ENCODE peak calls at places on chromosome 10, in nine cellular contexts. J is H9; U is ascending aorta; V is cardiac muscle cell; R is A549; W is sigmoid colon; F is CD4-positive, alpha-beta memory T cell; X is tibial artery; E is upper lobe of left lung. P is an unnamed sample. For H3K9me3, the result is how much of the 10 kb centered on the place peaks cover.

GRCh38 chr10:73920084-73920483 is 9.2 kb downstream of the PLAU start:
- DNase-seq in J (no peak), F (no peak), E (peak), R (no peak), V (no peak), W (peak), X (peak), U (no peak), P (no peak)

GRCh38 chr10:58856508-58857240 is 319.8 kb upstream of the PHYHIPL start:
- DNase-seq in F (no peak), J (peak), X (peak), U (peak), E (peak), R (peak), V (peak), W (no peak), P (no peak)

GRCh38 chr10:11760861-11761260 is 18.7 kb downstream of the ECHDC3 start:
- DNase-seq in J (no peak), W (no peak), X (no peak), E (no peak), R (no peak), V (no peak), F (no peak), U (no peak), P (no peak)

GRCh38 chr10:79286318-79286951 is 60.8 kb upstream of the PPIF start:
- DNase-seq in W (peak), F (peak), X (no peak), V (no peak), J (no peak), E (peak), R (no peak), U (peak), P (peak)

GRCh38 chr10:10677479-10677878 is 340.2 kb upstream of the CELF2 start:
- DNase-seq in J (peak), V (peak), R (no peak), X (peak), U (no peak), F (no peak), E (peak), W (no peak), P (no peak)

GRCh38 chr10:94219829-94220228 is 142.9 kb downstream of the NOC3L start:
- DNase-seq in U (no peak), E (peak), X (no peak), J (no peak), R (no peak), W (no peak), F (no peak), V (peak), P (no peak)

GRCh38 chr10:5509236-5509635 is 9.9 kb upstream of the CALML5 start:
- DNase-seq in X (peak), E (no peak), V (no peak), R (no peak), J (no peak), F (no peak), W (no peak), U (no peak), P (no peak)

GRCh38 chr10:36790000-36790399 is 335.4 kb upstream of the ANKRD30A start:
- DNase-seq in J (no peak), W (no peak), R (no peak), U (no peak), X (no peak), E (no peak), V (no peak), F (no peak), P (no peak)

GRCh38 chr10:96509017-96509641 is 4.6 kb downstream of the TLL2 start:
- DNase-seq in V (no peak), J (peak), R (no peak), E (no peak), U (no peak), F (no peak), X (no peak), W (no peak), P (no peak)

GRCh38 chr10:48302515-48303476 is 3.7 kb upstream of the MAPK8 start:
- DNase-seq in U (no peak), R (no peak), X (no peak), W (no peak), J (no peak), E (no peak), V (no peak), F (no peak), P (no peak)

GRCh38 chr10:7408003-7408493 is 2.8 kb downstream of the SFMBT2 start:
- DNase-seq in V (peak), X (peak), E (peak), F (peak), R (no peak), W (peak), U (no peak), J (peak), P (no peak)

GRCh38 chr10:131419797-131420196 is 108.3 kb upstream of the TCERG1L start:
- DNase-seq in U (no peak), X (no peak), E (no peak), J (no peak), W (no peak), V (no peak), F (no peak), R (no peak), P (no peak)

GRCh38 chr10:131418686-131419085 is 107.2 kb upstream of the TCERG1L start:
- DNase-seq in V (no peak), E (no peak), J (no peak), W (no peak), F (no peak), U (no peak), R (no peak), X (no peak), P (no peak)

GRCh38 chr10:131422731-131423130 is 111.2 kb upstream of the TCERG1L start:
- DNase-seq in J (no peak), F (no peak), R (no peak), X (no peak), E (no peak), V (no peak), U (no peak), W (no peak), P (no peak)

GRCh38 chr10:131421381-131421780 is 109.9 kb upstream of the TCERG1L start:
- DNase-seq in E (no peak), R (no peak), J (no peak), W (no peak), X (no peak), V (no peak), F (no peak), U (no peak), P (no peak)

GRCh38 chr10:131420867-131421266 is 109.3 kb upstream of the TCERG1L start:
- DNase-seq in W (no peak), X (no peak), E (no peak), V (no peak), J (no peak), F (no peak), U (no peak), R (no peak), P (no peak)
- H3K9me3 ChIP-seq in W (under half), X (under half), E (under half), V (under half), J (under half), F (under half), U (under half), R (under half), P (under half)

GRCh38 chr10:69073025-69073424 is 14.9 kb upstream of the SRGN start:
- DNase-seq in X (no peak), V (no peak), J (no peak), R (no peak), F (no peak), U (no peak), E (no peak), W (peak), P (no peak)

GRCh38 chr10:69069090-69070042 is 18.5 kb upstream of the SRGN start:
- DNase-seq in X (no peak), J (peak), F (no peak), W (no peak), R (no peak), U (no peak), E (no peak), V (peak), P (no peak)

GRCh38 chr10:69071610-69072009 is 16.3 kb upstream of the SRGN start:
- DNase-seq in U (no peak), W (peak), R (no peak), J (no peak), F (no peak), X (no peak), E (no peak), V (no peak), P (no peak)

GRCh38 chr10:69068549-69068948 is 19.4 kb upstream of the SRGN start:
- DNase-seq in E (no peak), R (no peak), J (no peak), V (no peak), U (no peak), X (no peak), W (no peak), F (no peak), P (no peak)

GRCh38 chr10:69070951-69071350 is 17.0 kb upstream of the SRGN start:
- DNase-seq in F (no peak), J (no peak), V (no peak), E (no peak), R (no peak), W (no peak), U (no peak), X (no peak), P (no peak)
- H3K9me3 ChIP-seq in F (under half), J (under half), V (under half), E (under half), R (under half), W (under half), U (under half), X (under half), P (under half)

GRCh38 chr10:90923111-90923731 is 2.3 kb upstream of the ANKRD1 start:
- DNase-seq in F (no peak), X (no peak), U (no peak), J (no peak), V (no peak), R (no peak), W (no peak), E (no peak), P (no peak)

GRCh38 chr10:90927293-90927692 is 6.4 kb upstream of the ANKRD1 start:
- DNase-seq in W (no peak), X (no peak), J (no peak), R (no peak), V (no peak), F (no peak), U (no peak), E (no peak), P (no peak)

GRCh38 chr10:90925078-90926029 is 4.5 kb upstream of the ANKRD1 start:
- DNase-seq in E (no peak), U (no peak), W (no peak), R (no peak), V (no peak), X (no peak), F (no peak), J (peak), P (no peak)

GRCh38 chr10:90921906-90922305 is 1.0 kb upstream of the ANKRD1 start:
- DNase-seq in X (no peak), W (no peak), F (no peak), V (no peak), R (no peak), E (no peak), J (no peak), U (no peak), P (no peak)

DNA sequence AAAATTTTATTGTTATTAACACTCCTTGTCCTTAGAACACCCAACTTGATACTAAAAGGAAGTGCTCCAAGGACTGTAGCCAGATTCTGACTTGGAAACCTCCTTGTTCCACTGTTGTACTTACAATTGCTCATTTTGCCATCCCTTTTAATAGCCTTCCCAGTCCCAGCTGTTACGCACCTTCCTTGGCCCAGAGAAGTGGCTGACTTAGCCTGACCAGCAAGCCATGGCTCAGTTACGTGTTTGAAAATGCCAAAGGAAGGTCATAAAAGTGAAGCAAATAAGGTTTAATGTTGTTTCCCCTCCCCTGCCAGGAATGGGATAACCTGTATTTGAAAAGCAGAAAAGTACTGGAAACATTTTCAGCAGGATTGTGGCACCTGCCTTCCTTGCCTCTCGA is 3.7 kb upstream of the ANKRD1 start:
- DNase-seq in E (no peak), R (no peak), W (no peak), J (no peak), U (no peak), F (no peak), V (no peak), X (no peak), P (no peak)
- H3K9me3 ChIP-seq in E (under half), R (under half), W (under half), J (under half), U (under half), F (under half), V (under half), X (under half), P (under half)

GRCh38 chr10:105586451-105587098 is 945.5 kb downstream of the SORCS3 start:
- DNase-seq in F (no peak), X (no peak), U (no peak), E (no peak), J (no peak), R (no peak), W (no peak), V (no peak), P (no peak)
- H3K9me3 ChIP-seq in F (under half), X (under half), U (under half), E (under half), J (under half), R (under half), W (under half), V (under half), P (under half)